ENCODE peak calls at places on chromosomes 7 and 10, in seven cellular contexts. E is psoas muscle, V is prostate gland, O is ovary, R is body of pancreas, G is MM.1S, B is Panc1. S is an unnamed sample. For H3K27me3, the result is how much of the 10 kb centered on the place peaks cover.

GRCh38 chr7:57876-58275 is 134.5 kb upstream of the FAM20C start:
- DNase-seq in V (no peak), B (no peak), E (no peak), G (no peak), O (no peak), R (peak), S (no peak)

GRCh38 chr7:116232402-116232749 is 22.0 kb downstream of the TES start:
- DNase-seq in G (no peak), B (no peak), O (no peak), R (no peak), V (no peak), E (no peak), S (no peak)

GRCh38 chr10:45224219-45224841 is 91.1 kb downstream of the OR13A1 start:
- DNase-seq in O (no peak), V (no peak), R (no peak), B (no peak), E (peak), G (no peak), S (no peak)

GRCh38 chr10:114073787-114074186 is 30.1 kb downstream of the ADRB1 start:
- DNase-seq in R (no peak), B (no peak), O (no peak), G (no peak), E (no peak), V (no peak), S (no peak)

GRCh38 chr7:27133409-27134157 is 3.0 kb upstream of the HOXA4 start:
- DNase-seq in O (no peak), G (no peak), E (no peak), V (no peak), R (no peak), B (no peak), S (no peak)

GRCh38 chr10:3593611-3594010 is 191.4 kb downstream of the KLF6 start:
- DNase-seq in E (no peak), G (no peak), R (no peak), B (no peak), O (no peak), V (no peak), S (no peak)

GRCh38 chr10:97454330-97455036 is 8.5 kb downstream of the ZDHHC16 start:
- DNase-seq in B (no peak), O (peak), G (no peak), R (peak), V (peak), E (no peak), S (no peak)

GRCh38 chr7:108266489-108266888 is 136.3 kb upstream of the LAMB4 start:
- DNase-seq in O (no peak), B (no peak), V (no peak), E (no peak), G (no peak), R (no peak), S (no peak)

GRCh38 chr7:44386139-44386913 is 60.9 kb upstream of the CAMK2B start:
- DNase-seq in G (no peak), V (no peak), O (no peak), R (no peak), B (no peak), E (no peak), S (no peak)

GRCh38 chr10:78147202-78147601 is 113.5 kb downstream of the RPS24 start:
- DNase-seq in R (no peak), O (no peak), V (no peak), E (no peak), G (no peak), B (no peak), S (no peak)

GRCh38 chr10:49419005-49419404 is 23.1 kb upstream of the DRGX start:
- DNase-seq in E (no peak), R (peak), V (peak), O (no peak), G (no peak), B (no peak), S (no peak)

GRCh38 chr7:83936056-83936703 is 258.4 kb downstream of the SEMA3A start:
- DNase-seq in O (peak), V (peak), E (peak), R (peak), G (peak), B (peak), S (peak)

GRCh38 chr7:2970907-2971306 is 72.8 kb downstream of the CARD11 start:
- DNase-seq in G (no peak), R (no peak), O (no peak), E (no peak), B (no peak), V (no peak), S (no peak)

GRCh38 chr10:15419279-15419874 is 48.3 kb upstream of the FAM171A1 start:
- DNase-seq in R (peak), E (no peak), V (no peak), G (peak), O (no peak), B (no peak), S (peak)

GRCh38 chr7:101211501-101211900 is 5.9 kb downstream of the PLOD3 start:
- DNase-seq in G (no peak), R (no peak), B (no peak), V (no peak), E (no peak), O (no peak), S (no peak)
- H3K4me3 ChIP-seq in G (no peak), R (no peak), B (no peak), V (no peak), E (no peak), O (no peak), S (no peak)

DNA sequence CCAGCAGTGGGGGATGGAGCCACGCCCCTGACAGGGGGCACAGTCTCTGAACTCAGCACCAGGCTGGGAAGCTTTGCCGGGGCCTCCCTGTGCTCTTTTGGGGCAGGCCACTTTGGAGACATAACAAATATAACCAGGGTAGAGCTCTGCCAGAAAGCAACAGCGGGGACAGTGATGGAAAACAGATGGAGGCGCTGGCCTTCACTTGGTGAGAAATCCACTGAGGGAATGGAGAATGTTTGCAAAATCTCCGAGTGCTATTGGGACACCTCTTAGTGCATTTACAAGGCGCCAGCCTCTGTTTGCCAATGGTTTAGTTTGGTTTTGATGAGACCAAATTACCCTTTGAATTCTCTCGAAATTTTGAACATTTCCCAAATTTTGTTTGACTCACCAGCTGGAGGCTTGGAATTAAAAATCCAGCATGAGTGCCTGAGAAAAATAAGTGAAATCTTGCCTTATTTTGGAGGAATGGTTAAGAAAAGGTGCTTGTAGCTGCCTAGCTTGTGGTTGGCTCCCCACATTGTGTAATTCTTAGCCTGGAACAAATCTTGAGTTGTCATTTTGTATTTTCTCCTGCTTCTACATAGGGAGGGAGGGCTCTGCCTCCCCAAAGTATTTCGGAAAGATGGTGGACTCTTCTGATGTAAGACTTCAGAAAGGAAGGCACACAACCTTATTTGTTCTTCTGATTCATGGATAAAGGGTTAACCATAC is 980.5 kb downstream of the LRMDA start:
- DNase-seq in B (no peak), O (peak), G (no peak), R (peak), V (no peak), E (peak), S (no peak)
- TF ChIP-seq CTCF in B (no peak), O (no peak), G (no peak), R (no peak), V (no peak), E (no peak), S (no peak)

DNA sequence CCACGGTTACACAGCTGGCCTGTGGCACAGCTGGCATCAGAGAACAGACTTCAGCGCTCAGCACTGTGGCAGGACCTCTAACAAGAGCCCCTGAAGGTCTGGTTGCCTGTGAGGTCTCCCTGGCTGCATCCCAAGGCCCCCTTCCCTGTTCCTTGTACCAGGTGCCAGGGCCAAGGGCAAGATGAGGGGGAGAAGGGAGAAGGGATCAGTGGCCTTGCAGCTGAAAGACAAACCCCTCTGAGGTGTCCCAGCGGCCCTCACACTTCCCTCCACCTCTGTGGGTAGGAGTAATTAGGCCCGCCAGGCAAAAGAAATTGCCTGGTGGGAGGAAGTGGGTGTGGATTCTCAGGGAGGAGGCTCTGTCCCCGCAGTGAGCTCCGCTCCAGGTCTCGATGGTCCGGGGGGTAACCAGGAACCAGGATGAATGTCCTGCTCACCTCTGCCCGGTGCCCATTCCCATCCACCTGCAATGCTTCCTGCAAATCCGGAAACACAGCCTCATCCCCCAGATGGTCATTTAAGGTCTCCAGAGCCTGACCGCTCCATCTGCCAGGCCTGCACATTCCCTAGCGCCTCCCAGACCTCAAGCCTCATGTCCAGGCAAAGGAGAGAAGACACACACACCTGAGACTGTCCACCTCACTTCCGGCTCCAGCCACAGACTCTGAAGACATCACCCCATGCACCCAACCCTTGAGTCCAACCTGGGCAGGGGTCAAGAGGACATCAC is 22.7 kb downstream of the GRID2IP start:
- DNase-seq in B (no peak), R (no peak), O (no peak), V (no peak), E (no peak), G (no peak), S (no peak)
- H3K27me3 ChIP-seq in B (under half), R (under half), O (under half), V (under half), E (half or more), G (under half), S (under half)

GRCh38 chr10:128062837-128063563 is 63.2 kb downstream of the MKI67 start:
- DNase-seq in G (peak), B (no peak), E (no peak), V (no peak), O (no peak), R (no peak), S (no peak)
- H3K4me3 ChIP-seq in G (peak), B (no peak), E (no peak), V (no peak), O (no peak), R (no peak), S (no peak)

GRCh38 chr10:12638103-12638502 is 288.8 kb downstream of the CAMK1D start:
- DNase-seq in B (no peak), V (no peak), E (no peak), O (no peak), G (peak), R (no peak), S (peak)
- TF ChIP-seq CTCF in B (no peak), V (no peak), E (no peak), O (no peak), G (no peak), R (no peak), S (no peak)

GRCh38 chr7:152673902-152674301 is 2.0 kb downstream of the XRCC2 start:
- DNase-seq in B (no peak), E (no peak), O (no peak), V (no peak), G (no peak), R (no peak), S (no peak)

GRCh38 chr7:152678133-152678645 is 2.2 kb upstream of the XRCC2 start:
- DNase-seq in V (no peak), B (no peak), G (no peak), E (no peak), O (no peak), R (no peak), S (no peak)

GRCh38 chr7:152672626-152673025 is 3.3 kb downstream of the XRCC2 start:
- DNase-seq in E (no peak), V (no peak), R (no peak), G (no peak), B (no peak), O (no peak), S (no peak)

GRCh38 chr7:152674860-152675760 is 831 bp downstream of the XRCC2 start:
- DNase-seq in B (no peak), V (no peak), E (no peak), O (no peak), G (peak), R (no peak), S (peak)

DNA sequence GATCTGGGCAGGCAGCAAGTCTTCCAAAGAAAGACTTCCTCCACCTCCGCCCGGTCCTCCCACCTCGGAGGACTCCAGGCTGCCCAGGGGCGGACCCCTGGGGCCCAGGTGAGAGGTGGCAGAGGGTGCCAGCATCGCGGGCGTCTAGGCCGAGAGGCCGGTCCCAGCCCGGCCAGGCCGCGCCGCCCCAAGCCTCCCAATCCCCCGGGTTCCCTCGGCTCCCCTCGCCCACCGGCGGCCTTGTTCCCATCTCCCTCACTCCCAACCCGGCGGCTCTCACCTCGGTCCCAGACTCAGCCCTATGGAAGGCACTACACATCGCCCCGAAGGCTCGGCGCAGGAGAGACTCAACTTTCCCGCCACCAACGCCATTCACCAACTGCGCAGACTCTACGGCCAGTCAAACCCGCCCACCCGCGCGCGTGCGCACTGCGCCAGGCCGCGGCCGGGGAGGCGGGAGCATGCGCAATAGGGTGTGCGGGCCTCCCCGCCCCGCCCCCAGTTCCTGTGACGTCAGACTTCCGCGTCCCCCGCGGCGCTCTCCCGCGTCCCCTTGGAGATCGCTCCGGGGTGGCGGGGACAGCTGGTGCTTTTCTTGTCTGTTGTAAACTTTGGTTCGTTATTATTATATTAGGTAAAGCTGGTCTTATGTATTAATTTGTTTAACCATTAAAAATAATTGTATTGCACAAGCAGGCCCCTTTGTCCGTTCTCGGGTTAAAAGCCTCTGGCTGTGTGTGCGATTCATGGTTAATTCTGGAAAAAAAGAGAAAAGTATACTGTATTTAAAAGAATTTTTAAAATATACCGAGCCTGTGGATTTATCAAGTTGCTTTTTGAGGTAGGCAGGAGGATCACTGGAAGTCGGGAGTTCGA is at the start of gene XRCC2:
- DNase-seq in E (peak), O (peak), B (peak), R (peak), G (peak), V (peak), S (peak)
- H3K27me3 ChIP-seq in E (under half), O (under half), B (under half), R (under half), G (under half), V (under half), S (under half)

DNA sequence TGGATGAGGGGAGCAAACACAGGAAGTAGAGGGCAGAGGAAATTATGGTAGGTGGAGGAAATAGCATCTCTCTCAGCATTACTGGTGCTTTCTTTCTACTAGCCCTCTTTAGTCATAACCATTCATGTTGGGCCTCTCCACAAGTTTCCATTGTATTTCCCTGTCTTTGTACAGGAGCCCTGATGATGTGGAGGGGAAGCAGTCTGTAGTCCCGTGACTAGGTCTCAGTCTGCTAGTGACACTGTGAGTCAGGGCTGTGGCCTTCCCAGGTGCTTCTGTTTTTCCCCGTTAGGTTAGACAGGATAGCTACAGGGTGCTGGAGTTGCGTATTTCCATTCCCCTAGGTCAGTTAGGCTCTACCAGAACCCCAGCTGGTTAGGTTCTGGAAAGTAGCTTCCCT is 82.9 kb upstream of the NAMPT start:
- DNase-seq in V (no peak), E (no peak), O (no peak), G (no peak), R (no peak), B (no peak), S (no peak)
- H3K4me3 ChIP-seq in V (no peak), E (no peak), O (no peak), G (no peak), R (no peak), B (no peak), S (no peak)

S was measured in BE2C.